ENCODE peak calls at places on chromosome 2, in nine cellular contexts. A is stomach, I is thyroid gland, D is H9, C is HFFc6, B is endodermal cell, P is bronchial epithelial cell, K is heart left ventricle, T is progenitor cell of endocrine pancreas. Z is an unnamed sample.

GRCh38 chr2:10162586-10163497 is 40.3 kb downstream of the RRM2 start:
- DNase-seq in C (no peak), D (peak), B (peak), P (no peak), K (peak), T (no peak), A (no peak), I (peak), Z (no peak)

GRCh38 chr2:206443735-206444527 is 599 bp downstream of the ADAM23 start:
- DNase-seq in K (peak), C (no peak), T (peak), A (no peak), P (no peak), B (peak), D (peak), I (no peak), Z (peak)

GRCh38 chr2:86038291-86039081 is 67.2 kb downstream of the POLR1A start:
- DNase-seq in I (no peak), P (no peak), B (no peak), K (peak), C (peak), T (no peak), D (no peak), A (peak), Z (no peak)

GRCh38 chr2:11872247-11872947 is 126.0 kb downstream of the LPIN1 start:
- DNase-seq in D (no peak), I (no peak), T (no peak), B (no peak), K (no peak), A (no peak), P (peak), C (no peak), Z (no peak)

GRCh38 chr2:53093355-53093754 is 674.2 kb upstream of the CHAC2 start:
- DNase-seq in A (no peak), T (no peak), K (no peak), B (no peak), P (no peak), D (no peak), C (no peak), I (no peak), Z (no peak)

GRCh38 chr2:148982282-148982681 is 56.2 kb upstream of the LYPD6B start:
- DNase-seq in D (no peak), K (no peak), C (no peak), T (no peak), P (no peak), I (peak), A (no peak), B (no peak), Z (no peak)

GRCh38 chr2:25371253-25372241 is 29.8 kb upstream of the DNMT3A start:
- DNase-seq in B (peak), A (peak), T (no peak), K (peak), C (no peak), D (peak), P (no peak), I (no peak), Z (no peak)

GRCh38 chr2:19580264-19580663 is 221.8 kb upstream of the OSR1 start:
- DNase-seq in A (no peak), P (peak), T (no peak), I (no peak), D (no peak), B (no peak), K (no peak), C (peak), Z (no peak)

GRCh38 chr2:7919510-7919909 is 762.3 kb upstream of the ID2 start:
- DNase-seq in D (no peak), K (no peak), C (no peak), T (no peak), A (no peak), B (no peak), I (peak), P (no peak), Z (no peak)

GRCh38 chr2:207216454-207216853 is 50.7 kb upstream of the KLF7 start:
- DNase-seq in A (no peak), B (no peak), T (no peak), K (no peak), D (no peak), I (no peak), C (no peak), P (no peak), Z (no peak)

DNA sequence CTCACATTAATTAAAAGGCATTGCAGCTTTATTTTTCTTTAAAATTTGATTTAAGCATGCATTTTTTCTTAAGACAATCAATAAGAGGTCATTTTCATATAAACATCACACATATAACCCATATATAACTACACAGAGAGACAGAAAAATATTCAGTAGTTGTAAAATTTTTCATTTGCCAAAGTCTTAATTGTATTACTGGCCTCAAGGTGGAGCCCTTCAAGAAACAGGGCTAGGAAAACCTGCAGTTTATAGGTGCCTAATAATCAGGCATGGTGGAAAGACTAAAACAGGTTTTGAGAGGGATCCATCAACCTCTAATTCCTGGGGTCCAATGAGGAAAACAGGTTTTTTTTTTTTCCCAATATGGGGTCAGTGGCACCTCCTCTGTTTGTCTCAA is 71.3 kb upstream of the ZNF804A start:
- DNase-seq in B (no peak), K (no peak), T (no peak), I (no peak), P (no peak), C (no peak), A (no peak), D (no peak), Z (no peak)
- TF ChIP-seq CTCF in B (peak), K (no peak), T (no peak), I (no peak), P (no peak), C (no peak), A (no peak), D (peak), Z (no peak)

GRCh38 chr2:172662099-172662498 is 73.5 kb upstream of the RAPGEF4 start:
- DNase-seq in K (no peak), D (no peak), B (no peak), T (no peak), C (no peak), A (no peak), I (no peak), P (no peak), Z (no peak)
- TF ChIP-seq CTCF in K (no peak), D (no peak), B (no peak), T (no peak), C (peak), A (no peak), I (no peak), P (no peak), Z (no peak)

DNA sequence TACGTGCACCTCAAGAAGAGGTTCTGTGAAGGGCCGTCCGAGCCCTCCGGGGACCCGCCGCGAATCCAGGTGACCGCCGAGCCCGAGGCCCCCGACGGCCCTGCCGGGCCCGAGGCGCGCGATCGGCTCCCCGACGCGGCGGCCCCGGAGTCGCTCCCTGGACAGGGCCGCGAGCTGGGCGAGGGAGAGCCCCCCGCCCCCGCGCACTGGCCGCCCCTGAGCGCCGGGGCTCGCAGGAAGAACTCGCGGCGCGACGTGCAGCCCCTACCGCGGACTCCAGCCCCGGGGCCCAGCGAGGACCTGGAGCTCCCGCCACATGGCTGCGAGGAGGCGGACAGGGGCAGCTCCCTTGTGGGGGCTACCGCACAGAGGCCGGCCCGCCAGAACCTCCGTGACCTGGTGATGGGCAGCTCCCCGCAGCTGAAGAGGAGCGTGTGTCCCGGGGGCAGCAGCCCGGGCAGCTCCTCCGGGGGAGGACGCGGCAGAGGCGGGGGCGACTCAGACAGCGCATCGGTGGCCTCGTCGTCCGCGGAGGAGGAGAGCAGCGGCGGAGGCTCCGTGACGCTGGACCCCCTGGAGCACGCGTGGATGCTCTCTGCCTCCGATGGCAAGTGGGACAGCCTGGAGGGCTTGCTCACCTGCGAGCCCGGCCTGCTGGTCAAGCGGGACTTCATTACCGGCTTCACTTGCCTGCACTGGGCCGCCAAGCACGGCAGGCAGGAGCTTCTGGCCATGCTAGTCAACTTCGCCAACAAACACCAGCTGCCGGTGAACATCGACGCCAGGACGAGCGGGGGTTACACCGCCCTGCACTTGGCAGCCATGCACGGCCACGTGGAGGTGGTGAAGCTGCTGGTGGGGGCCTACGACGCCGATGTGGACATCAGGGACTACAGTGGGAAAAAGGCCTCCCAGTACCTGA is 812 bp downstream of the SOWAHC start:
- DNase-seq in B (peak), C (no peak), D (peak), A (no peak), K (peak), I (peak), T (peak), P (no peak), Z (no peak)
- TF ChIP-seq CTCF in B (no peak), C (no peak), D (no peak), A (no peak), K (no peak), I (no peak), T (no peak), P (no peak), Z (no peak)

GRCh38 chr2:37984589-37984988 is 59.5 kb downstream of the RMDN2 start:
- DNase-seq in I (no peak), P (peak), D (no peak), C (no peak), T (no peak), K (no peak), A (no peak), B (no peak), Z (no peak)
- TF ChIP-seq CTCF in I (no peak), P (no peak), D (peak), C (peak), T (no peak), K (peak), A (no peak), B (peak), Z (no peak)

GRCh38 chr2:147845608-147846002 is 776 bp downstream of the ACVR2A start:
- DNase-seq in I (no peak), B (no peak), D (no peak), K (no peak), T (no peak), P (peak), C (no peak), A (no peak), Z (no peak)

GRCh38 chr2:147843421-147843863 is 1.4 kb upstream of the ACVR2A start:
- DNase-seq in I (no peak), A (no peak), C (peak), P (peak), B (no peak), D (no peak), K (no peak), T (no peak), Z (no peak)

GRCh38 chr2:147844691-147845607 is at the start of gene ACVR2A:
- DNase-seq in C (peak), I (peak), P (peak), A (peak), K (peak), D (peak), T (peak), B (peak), Z (peak)

GRCh38 chr2:147846382-147847081 is 1.7 kb downstream of the ACVR2A start:
- DNase-seq in D (no peak), A (no peak), B (no peak), C (no peak), P (peak), K (no peak), I (no peak), T (no peak), Z (no peak)

DNA sequence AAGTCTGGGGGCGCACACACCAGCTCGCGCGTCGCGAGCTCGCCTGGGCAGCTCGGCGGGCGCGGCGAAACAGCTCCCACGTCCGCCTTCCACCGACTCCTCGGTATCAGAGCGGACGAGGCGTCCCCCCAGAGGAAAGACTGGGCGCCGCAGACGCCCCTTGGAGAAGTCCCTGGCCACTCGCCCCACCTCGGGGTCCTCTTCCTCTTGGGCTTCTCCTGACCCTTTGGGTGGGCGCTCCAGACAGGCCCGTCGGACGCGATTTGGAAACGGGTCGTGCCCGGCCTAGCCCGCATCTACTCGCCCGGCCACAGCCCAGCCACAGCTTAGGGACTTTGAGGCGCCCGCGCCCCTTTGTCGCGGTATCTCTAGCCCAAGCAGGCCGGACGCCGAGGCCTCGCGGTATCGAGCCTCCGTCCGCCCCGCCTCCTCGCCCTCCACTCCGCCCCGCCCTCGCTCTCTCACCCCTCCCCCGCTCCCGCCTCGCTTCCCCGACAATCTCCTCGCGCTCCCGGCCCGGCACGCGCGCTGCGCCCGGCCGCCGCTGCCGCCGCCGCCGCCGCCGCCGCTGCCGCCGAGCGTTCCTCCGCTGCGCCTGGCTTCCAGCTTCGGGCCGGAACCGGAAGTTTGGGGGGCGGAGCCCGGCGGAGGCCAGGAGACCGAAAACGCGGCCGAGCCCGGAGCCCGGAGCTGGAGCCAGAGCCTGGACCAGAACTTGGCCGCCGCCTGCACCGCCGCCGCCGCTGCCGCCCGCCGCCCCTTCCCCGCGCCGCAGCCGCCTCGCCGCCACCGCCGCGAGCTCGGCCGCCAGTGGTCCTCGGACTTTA is 752 bp upstream of the ACVR2A start:
- DNase-seq in C (peak), A (peak), D (peak), B (peak), T (peak), I (peak), P (peak), K (peak), Z (peak)
- TF ChIP-seq CTCF in C (peak), A (no peak), D (peak), B (peak), T (peak), I (no peak), P (peak), K (peak), Z (no peak)

DNA sequence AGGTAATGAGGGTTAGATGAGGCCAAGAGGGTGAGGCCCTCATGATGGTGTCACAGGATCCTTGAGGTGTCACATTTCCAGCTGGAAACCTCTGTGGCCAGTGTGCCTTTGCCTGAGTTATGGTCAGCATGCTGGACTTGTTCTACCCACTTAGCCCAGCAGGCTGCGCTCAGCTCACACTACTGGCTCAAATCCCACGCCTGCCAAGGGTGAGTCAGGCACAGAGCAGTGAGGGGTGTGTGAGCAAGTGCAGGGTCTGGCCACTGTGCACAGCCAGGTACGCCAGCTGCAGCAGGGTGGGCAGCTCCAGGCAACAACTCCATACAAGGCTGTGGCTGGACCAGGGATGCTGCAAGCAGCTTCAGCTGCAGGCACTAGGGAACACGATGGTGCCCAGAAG is 616.6 kb upstream of the FSHR start:
- DNase-seq in A (peak), K (peak), D (peak), C (no peak), I (peak), B (peak), T (peak), P (peak), Z (peak)
- TF ChIP-seq CTCF in A (no peak), K (peak), D (peak), C (no peak), I (no peak), B (peak), T (peak), P (peak), Z (peak)

DNA sequence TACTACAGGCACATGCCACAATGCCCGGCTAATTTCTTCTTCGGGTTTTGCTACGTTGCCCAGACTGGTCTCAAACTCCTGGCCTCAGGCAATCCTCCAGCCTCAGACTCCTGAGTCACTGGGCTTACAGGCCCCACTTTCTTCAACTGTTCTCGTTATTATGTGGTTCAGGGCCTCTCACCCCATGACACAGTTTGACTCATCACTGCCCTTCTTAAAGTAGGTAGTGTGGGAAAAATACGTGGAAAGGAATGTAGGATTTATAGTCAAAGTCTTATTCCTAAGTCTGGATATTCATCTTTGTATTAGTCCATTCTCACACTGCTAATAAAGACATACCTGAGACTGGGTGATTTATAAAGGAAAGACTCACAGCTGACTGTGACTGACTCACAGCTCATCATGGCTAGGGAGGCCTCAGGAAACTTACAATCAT is 19.4 kb downstream of the CENPA start:
- DNase-seq in K (no peak), B (no peak), D (no peak), A (no peak), T (no peak), C (peak), P (peak), I (no peak), Z (no peak)
- TF ChIP-seq CTCF in K (no peak), B (no peak), D (no peak), A (no peak), T (no peak), C (no peak), P (no peak), I (no peak), Z (no peak)

Z was measured in GM13976.